ENCODE peak calls at places on chromosomes 13 and 19, in five cellular contexts. C is IMR-90, Z is H9, G is neuronal stem cell, N is trophoblast cell. E is an unnamed sample.

GRCh38 chr13:91572439-91572838 is 174.0 kb downstream of the GPC5 start:
- DNase-seq in C (peak), Z (no peak), G (no peak), N (no peak), E (no peak)

GRCh38 chr13:20492641-20493040 is 33.0 kb downstream of the CRYL1 start:
- DNase-seq in C (peak), Z (peak), G (no peak), N (peak), E (peak)

GRCh38 chr13:77916481-77916880 is 2.1 kb downstream of the EDNRB start:
- DNase-seq in C (no peak), Z (no peak), G (no peak), N (no peak), E (peak)

GRCh38 chr19:2050991-2051770 is at the start of gene MKNK2:
- DNase-seq in C (peak), Z (peak), G (peak), N (peak), E (peak)

GRCh38 chr19:19049406-19049805 is 14.4 kb upstream of the SLC25A42 start:
- DNase-seq in C (peak), Z (no peak), G (no peak), N (no peak), E (no peak)

GRCh38 chr19:27740396-27740795 is 1472.6 kb downstream of the UQCRFS1 start:
- DNase-seq in C (no peak), Z (peak), G (no peak), N (no peak), E (no peak)

GRCh38 chr13:25415196-25415595 is 43.4 kb downstream of the ATP8A2 start:
- DNase-seq in C (no peak), Z (no peak), G (no peak), N (no peak), E (no peak)

GRCh38 chr19:47538812-47539211 is 23.9 kb upstream of the NAPA start:
- DNase-seq in C (no peak), Z (no peak), G (no peak), N (no peak), E (no peak)

GRCh38 chr19:4748589-4748988 is 24.9 kb upstream of the DPP9 start:
- DNase-seq in C (no peak), Z (no peak), G (no peak), N (no peak), E (no peak)

GRCh38 chr13:101979825-101980224 is 422.0 kb downstream of the FGF14 start:
- DNase-seq in C (no peak), Z (no peak), G (no peak), N (peak), E (no peak)

GRCh38 chr19:2039082-2039958 is 11.7 kb downstream of the MKNK2 start:
- DNase-seq in C (no peak), Z (peak), G (no peak), N (no peak), E (no peak)

GRCh38 chr13:110561335-110562033 is at the start of gene RAB20:
- DNase-seq in C (peak), Z (peak), G (peak), N (peak), E (peak)

GRCh38 chr13:86840250-86841191 is 830.6 kb upstream of the SLITRK5 start:
- DNase-seq in C (no peak), Z (no peak), G (no peak), N (no peak), E (no peak)

GRCh38 chr19:40423227-40423566 is 2.6 kb downstream of the SERTAD1 start:
- DNase-seq in C (no peak), Z (no peak), G (no peak), N (no peak), E (no peak)

GRCh38 chr13:110576736-110577476 is 15.4 kb upstream of the RAB20 start:
- DNase-seq in C (no peak), Z (no peak), G (no peak), N (no peak), E (no peak)

GRCh38 chr13:75481176-75482069 is 546 bp downstream of the TBC1D4 start:
- DNase-seq in C (no peak), Z (peak), G (peak), N (peak), E (peak)

GRCh38 chr19:1400281-1401137 is 833 bp downstream of the GAMT start:
- DNase-seq in C (no peak), Z (no peak), G (no peak), N (peak), E (peak)

GRCh38 chr13:73303858-73304257 is 245.1 kb downstream of the KLF5 start:
- DNase-seq in C (peak), Z (peak), G (no peak), N (no peak), E (no peak)

GRCh38 chr19:42563352-42564210 is 31.1 kb downstream of the CEACAM8 start:
- DNase-seq in C (peak), Z (peak), G (peak), N (peak), E (peak)

GRCh38 chr13:104487006-104487405 is 1420.8 kb upstream of the SLC10A2 start:
- DNase-seq in C (no peak), Z (no peak), G (no peak), N (no peak), E (no peak)

GRCh38 chr19:823565-824121 is 1.9 kb upstream of the PLPPR3 start:
- DNase-seq in C (no peak), Z (peak), G (no peak), N (no peak), E (peak)

GRCh38 chr13:28001049-28001448 is 12.6 kb upstream of the URAD start:
- DNase-seq in C (no peak), Z (no peak), G (no peak), N (no peak), E (no peak)

GRCh38 chr13:83884141-83884540 is 1.9 kb upstream of the SLITRK1 start:
- DNase-seq in C (no peak), Z (no peak), G (no peak), N (no peak), E (no peak)

GRCh38 chr13:98466634-98467236 is 110.2 kb downstream of the STK24 start:
- DNase-seq in C (peak), Z (peak), G (no peak), N (peak), E (peak)

GRCh38 chr13:82739881-82740280 is 1142.4 kb downstream of the SLITRK1 start:
- DNase-seq in C (peak), Z (no peak), G (no peak), N (no peak), E (no peak)

GRCh38 chr19:1859319-1859718 is 4.1 kb downstream of the KLF16 start:
- DNase-seq in C (no peak), Z (no peak), G (no peak), N (no peak), E (no peak)

GRCh38 chr19:50835103-50835784 is 1.9 kb upstream of the KLK15 start:
- DNase-seq in C (no peak), Z (no peak), G (no peak), N (no peak), E (peak)

GRCh38 chr13:95641961-95642621 is 2.4 kb downstream of the DZIP1 start:
- DNase-seq in C (peak), Z (peak), G (peak), N (peak), E (peak)

GRCh38 chr13:97911311-97912138 is 42.0 kb upstream of the IPO5 start:
- DNase-seq in C (peak), Z (peak), G (no peak), N (peak), E (no peak)

GRCh38 chr13:33349996-33350826 is 64.7 kb upstream of the STARD13 start:
- DNase-seq in C (peak), Z (peak), G (peak), N (peak), E (peak)

GRCh38 chr19:15418112-15418587 is 638 bp downstream of the AKAP8L start:
- DNase-seq in C (no peak), Z (no peak), G (no peak), N (peak), E (no peak)
- H3K23ac ChIP-seq in C (peak), Z (no peak), G (peak), N (no peak), E (peak)

GRCh38 chr19:5803752-5804515 is 933 bp upstream of the NRTN start:
- DNase-seq in C (peak), Z (peak), G (peak), N (peak), E (peak)

GRCh38 chr19:5801796-5802616 is 2.9 kb upstream of the NRTN start:
- DNase-seq in C (peak), Z (peak), G (peak), N (no peak), E (peak)

GRCh38 chr19:5804516-5805464 is at the start of gene NRTN:
- DNase-seq in C (no peak), Z (peak), G (peak), N (peak), E (no peak)

GRCh38 chr19:5805465-5806132 is 732 bp downstream of the NRTN start:
- DNase-seq in C (peak), Z (peak), G (peak), N (peak), E (peak)

DNA sequence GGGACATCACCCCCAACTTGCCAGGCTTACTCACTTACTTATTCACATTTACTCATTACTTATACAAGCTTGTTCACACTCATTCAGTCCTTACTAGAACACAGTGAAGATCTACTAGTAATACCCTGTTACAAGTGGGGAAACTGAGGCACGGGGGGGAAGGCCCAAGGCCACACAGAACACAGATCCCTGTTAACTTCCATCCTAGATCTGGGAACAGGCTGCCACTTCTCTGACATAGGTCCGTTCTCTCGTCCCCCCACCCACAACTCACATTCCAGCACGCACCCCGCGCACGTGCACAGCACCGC is 1.5 kb upstream of the NRTN start:
- DNase-seq in C (no peak), Z (no peak), G (no peak), N (no peak), E (no peak)
- H3K9ac ChIP-seq in C (peak), Z (no peak), G (peak), N (no peak), E (peak)

DNA sequence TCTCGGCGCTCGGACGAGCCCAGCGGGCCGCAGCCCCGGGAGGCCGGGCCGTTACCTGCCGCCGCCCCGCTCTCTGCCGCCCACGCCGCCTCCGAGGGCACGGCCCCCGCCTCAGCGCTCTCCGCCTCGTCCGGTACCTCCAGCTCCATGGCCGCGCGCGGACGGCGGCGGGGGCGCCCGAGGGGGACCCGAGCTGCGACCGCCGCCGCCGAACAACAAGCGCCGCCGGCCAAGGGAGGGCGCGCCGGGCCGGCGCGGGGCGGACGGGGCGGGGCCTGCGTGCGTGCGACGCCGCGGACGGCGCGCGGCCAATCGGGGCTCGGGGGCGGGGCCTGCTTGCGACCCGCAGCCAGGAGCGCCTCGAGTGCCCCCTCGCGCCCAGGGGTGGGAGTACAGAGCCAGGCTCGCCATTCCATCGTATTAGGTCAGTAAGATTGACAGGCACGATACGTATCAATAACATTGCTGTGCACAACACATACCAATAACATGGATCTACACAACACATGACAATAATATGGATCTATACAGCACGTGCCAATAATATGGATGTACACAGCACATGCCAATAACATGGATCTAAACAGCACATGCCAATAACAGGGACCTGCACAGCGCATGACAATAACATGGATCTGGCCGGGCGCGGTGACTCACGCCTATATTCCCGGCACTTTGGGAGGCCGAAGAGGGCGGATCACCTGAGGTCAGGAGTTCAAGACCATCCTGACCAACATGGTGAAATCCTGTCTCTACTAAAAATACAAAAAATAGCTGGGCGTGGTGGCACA is at the start of gene PIP5K1C:
- DNase-seq in C (peak), Z (peak), G (peak), N (peak), E (peak)
- H3K23ac ChIP-seq in C (peak), Z (no peak), G (peak), N (no peak), E (peak)

DNA sequence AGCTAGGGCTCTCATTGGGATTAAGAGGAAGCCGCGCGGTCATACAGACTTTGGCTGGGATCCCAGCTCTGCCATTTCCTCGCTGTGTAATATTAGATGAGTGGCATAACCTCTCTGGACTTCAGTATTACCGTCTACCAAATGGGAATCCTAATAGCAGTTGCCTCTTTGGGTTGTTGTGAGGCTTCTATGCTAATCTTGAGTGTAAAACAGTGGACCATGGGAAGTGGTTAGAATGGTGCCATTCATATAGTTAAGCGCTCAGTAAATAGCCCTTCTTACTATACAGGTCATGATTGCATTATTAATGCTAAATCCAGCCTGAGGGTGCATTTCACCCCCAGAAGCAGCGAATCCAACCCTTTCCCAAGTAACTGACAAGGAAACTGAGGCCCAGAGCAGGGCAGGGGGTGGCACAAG is 566 bp upstream of the OPA3 start:
- DNase-seq in C (no peak), Z (no peak), G (no peak), N (no peak), E (no peak)
- H3K9ac ChIP-seq in C (peak), Z (peak), G (no peak), N (peak), E (peak)

DNA sequence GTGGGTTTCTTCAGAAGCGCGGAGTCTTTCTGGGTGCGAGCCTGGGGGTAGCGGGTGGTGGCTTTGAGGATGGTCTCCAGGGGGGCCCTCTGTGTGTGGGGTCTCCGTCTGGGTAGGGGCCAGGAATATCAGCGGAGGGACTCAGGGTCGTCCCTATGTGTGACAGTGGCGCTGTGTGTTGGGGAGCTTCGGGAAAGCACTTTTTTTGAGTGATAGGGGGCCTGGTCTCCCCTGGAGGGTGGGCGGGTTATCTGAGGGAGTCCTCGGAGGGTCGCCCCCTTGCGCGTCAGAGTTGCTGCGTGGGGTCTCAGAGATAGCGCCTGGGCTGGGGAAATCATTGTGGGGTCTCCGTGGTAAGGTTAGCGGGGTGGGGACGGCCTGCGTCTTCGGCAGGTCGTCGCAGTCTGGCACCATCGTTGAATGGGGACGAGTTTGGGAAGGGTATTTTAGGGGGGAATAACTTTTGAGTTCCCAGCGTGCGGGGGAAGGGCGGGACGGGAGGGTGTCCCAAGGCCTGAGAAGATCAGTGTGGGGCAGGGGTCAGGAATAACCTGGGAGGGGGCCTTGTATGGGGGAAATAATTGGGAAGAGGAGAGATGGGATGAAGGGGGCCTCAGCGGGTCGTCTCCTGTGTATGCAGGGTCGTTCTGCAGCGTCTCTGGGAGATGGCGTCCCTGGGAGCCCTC is 851 bp downstream of the IER2 start:
- DNase-seq in C (no peak), Z (no peak), G (peak), N (peak), E (peak)
- H3K23ac ChIP-seq in C (peak), Z (no peak), G (peak), N (peak), E (peak)

GRCh38 chr13:24074687-24075086 is 85.8 kb upstream of the SPATA13 start:
- DNase-seq in C (no peak), Z (no peak), G (no peak), N (no peak), E (no peak)

GRCh38 chr13:24076636-24077035 is 83.9 kb upstream of the SPATA13 start:
- DNase-seq in C (no peak), Z (no peak), G (no peak), N (no peak), E (no peak)

GRCh38 chr13:24073657-24074056 is 86.9 kb upstream of the SPATA13 start:
- DNase-seq in C (no peak), Z (no peak), G (no peak), N (no peak), E (no peak)

GRCh38 chr13:24075137-24075975 is 85.2 kb upstream of the SPATA13 start:
- DNase-seq in C (no peak), Z (no peak), G (no peak), N (peak), E (no peak)

GRCh38 chr13:24076124-24076523 is 84.4 kb upstream of the SPATA13 start:
- DNase-seq in C (no peak), Z (no peak), G (no peak), N (no peak), E (no peak)
- H3K9ac ChIP-seq in C (no peak), Z (no peak), G (no peak), N (no peak), E (no peak)